ENCODE peak calls at places on chromosomes 12 and 14, in seven cellular contexts. E, L, G, M, W, R and F are unnamed samples.

GRCh38 chr14:105927661-105928060 is 401.3 kb downstream of the TMEM121 start:
- DNase-seq in G (no peak), W (no peak), R (no peak), M (no peak), E (no peak), L (no peak), F (no peak)

GRCh38 chr12:82687020-82687951 is 580 bp downstream of the TMTC2 start:
- DNase-seq in M (peak), R (peak), W (peak), L (peak), G (peak), E (peak), F (peak)

GRCh38 chr12:89893972-89894706 is 185.5 kb upstream of the ATP2B1 start:
- DNase-seq in E (no peak), G (no peak), M (no peak), W (no peak), R (no peak), L (peak), F (peak)

GRCh38 chr12:127400231-127400630 is 866.7 kb upstream of the TMEM132C start:
- DNase-seq in L (no peak), M (no peak), E (no peak), R (no peak), W (no peak), G (no peak), F (no peak)

GRCh38 chr12:132406498-132407461 is 77.4 kb upstream of the GALNT9 start:
- DNase-seq in W (no peak), R (no peak), L (no peak), G (no peak), M (no peak), E (no peak), F (no peak)

GRCh38 chr12:98955284-98955683 is 310.2 kb downstream of the APAF1 start:
- DNase-seq in G (peak), L (no peak), E (no peak), W (no peak), R (peak), M (no peak), F (peak)

GRCh38 chr14:65832431-65833253 is 420.1 kb downstream of the FUT8 start:
- DNase-seq in R (no peak), W (no peak), L (peak), G (no peak), M (no peak), E (no peak), F (no peak)

GRCh38 chr14:91919814-91920213 is 27.7 kb downstream of the FBLN5 start:
- DNase-seq in R (no peak), M (no peak), E (no peak), W (no peak), G (no peak), L (no peak), F (no peak)

GRCh38 chr14:102316048-102316745 is 3.3 kb upstream of the ZNF839 start:
- DNase-seq in M (no peak), W (peak), E (peak), L (no peak), G (peak), R (peak), F (no peak)

GRCh38 chr14:63895510-63895909 is 42.7 kb downstream of the SYNE2 start:
- DNase-seq in E (no peak), R (peak), G (no peak), W (no peak), L (no peak), M (no peak), F (no peak)

GRCh38 chr12:112985655-112986290 is 7.5 kb downstream of the OAS2 start:
- DNase-seq in E (no peak), W (no peak), G (no peak), M (no peak), R (no peak), L (no peak), F (no peak)

GRCh38 chr12:27733052-27733656 is 22.5 kb downstream of the MRPS35 start:
- DNase-seq in L (peak), R (peak), G (peak), M (no peak), W (no peak), E (no peak), F (peak)

GRCh38 chr14:47917344-47917954 is 242.0 kb upstream of the MDGA2 start:
- DNase-seq in R (peak), G (peak), L (peak), W (no peak), E (no peak), M (peak), F (peak)

GRCh38 chr14:39491134-39491541 is 58.9 kb upstream of the FBXO33 start:
- DNase-seq in L (peak), G (no peak), M (no peak), R (peak), W (no peak), E (no peak), F (peak)

GRCh38 chr12:53775478-53776145 is 23.8 kb upstream of the CISTR start:
- DNase-seq in M (no peak), R (no peak), E (peak), W (no peak), L (no peak), G (no peak), F (no peak)

GRCh38 chr12:96177013-96177412 is 17.2 kb upstream of the ELK3 start:
- DNase-seq in R (no peak), M (no peak), W (no peak), L (no peak), G (no peak), E (no peak), F (peak)

GRCh38 chr12:122004633-122005071 is 17.0 kb upstream of the BCL7A start:
- DNase-seq in W (no peak), M (no peak), L (peak), E (no peak), R (no peak), G (no peak), F (no peak)

GRCh38 chr12:76226956-76227355 is 121.3 kb downstream of the BBS10 start:
- DNase-seq in G (no peak), L (no peak), R (no peak), W (no peak), M (no peak), E (no peak), F (no peak)

GRCh38 chr12:26701604-26702215 is 131.3 kb downstream of the ITPR2 start:
- DNase-seq in R (peak), L (peak), W (no peak), M (no peak), E (no peak), G (no peak), F (peak)

GRCh38 chr14:33839193-33840076 is 111.4 kb downstream of the EGLN3 start:
- DNase-seq in L (peak), G (peak), M (peak), W (no peak), R (peak), E (peak), F (peak)

GRCh38 chr14:104117341-104118005 is 20.9 kb upstream of the KIF26A start:
- DNase-seq in G (no peak), W (peak), M (no peak), L (no peak), E (no peak), R (no peak), F (no peak)

GRCh38 chr14:38039526-38039925 is 168.2 kb upstream of the SSTR1 start:
- DNase-seq in L (peak), G (no peak), W (no peak), R (no peak), E (no peak), M (no peak), F (no peak)

GRCh38 chr14:69046468-69046867 is 67.4 kb upstream of the ACTN1 start:
- DNase-seq in R (no peak), M (no peak), W (no peak), L (peak), G (no peak), E (peak), F (no peak)

GRCh38 chr14:68786491-68787234 is 6.2 kb downstream of the ZFP36L1 start:
- DNase-seq in L (peak), R (no peak), E (peak), G (no peak), W (no peak), M (no peak), F (peak)

GRCh38 chr14:57346741-57347140 is 43.6 kb upstream of the NAA30 start:
- DNase-seq in L (no peak), R (peak), E (no peak), W (no peak), M (no peak), G (no peak), F (no peak)

GRCh38 chr14:94903338-94903737 is 133.4 kb upstream of the GSC start:
- DNase-seq in W (no peak), G (no peak), E (no peak), M (no peak), L (no peak), R (no peak), F (no peak)

GRCh38 chr12:32488132-32488531 is 88.8 kb downstream of the FGD4 start:
- DNase-seq in W (no peak), L (no peak), G (no peak), M (no peak), E (no peak), R (no peak), F (no peak)

GRCh38 chr14:94174622-94175402 is 690 bp downstream of the PPP4R4 start:
- DNase-seq in E (peak), G (peak), L (peak), R (peak), W (peak), M (peak), F (no peak)

GRCh38 chr14:28776482-28777266 is 10.1 kb downstream of the FOXG1 start:
- DNase-seq in E (no peak), W (no peak), G (no peak), R (no peak), L (no peak), M (no peak), F (no peak)

GRCh38 chr12:129312048-129312447 is 458.8 kb downstream of the GLT1D1 start:
- DNase-seq in L (peak), G (no peak), E (no peak), R (no peak), M (no peak), W (no peak), F (no peak)

GRCh38 chr12:108313609-108314331 is 25.3 kb downstream of the CMKLR1 start:
- DNase-seq in E (no peak), W (peak), M (no peak), L (peak), R (no peak), G (no peak), F (no peak)

GRCh38 chr14:70882771-70883492 is 24.3 kb upstream of the PCNX1 start:
- DNase-seq in G (no peak), E (no peak), R (no peak), M (no peak), L (no peak), W (no peak), F (peak)

GRCh38 chr12:57591567-57592325 is 754 bp downstream of the PIP4K2C start:
- DNase-seq in L (peak), G (peak), M (no peak), E (no peak), W (no peak), R (peak), F (no peak)

GRCh38 chr12:52189376-52190174 is 2.2 kb downstream of the KRT80 start:
- DNase-seq in E (no peak), R (no peak), W (no peak), L (peak), M (no peak), G (no peak), F (no peak)

GRCh38 chr12:76311796-76312195 is 36.4 kb downstream of the BBS10 start:
- DNase-seq in L (peak), W (no peak), R (no peak), G (no peak), E (no peak), M (no peak), F (no peak)

GRCh38 chr12:57063991-57064725 is 14.2 kb upstream of the MYO1A start:
- DNase-seq in G (no peak), L (no peak), R (no peak), W (peak), E (no peak), M (no peak), F (no peak)